ENCODE peak calls at places on chromosomes 16 and 17, in six cellular contexts. Z, R, N, M, C and I are unnamed samples.

GRCh38 chr17:16997514-16998429 is 25.9 kb upstream of the TNFRSF13B start:
- DNase-seq in Z (peak), R (no peak), N (peak), M (no peak), C (no peak), I (no peak)

GRCh38 chr17:39357488-39357887 is 43.9 kb downstream of the FBXL20 start:
- DNase-seq in Z (no peak), R (no peak), N (peak), M (no peak), C (no peak), I (no peak)

GRCh38 chr17:13885953-13886889 is 183.1 kb upstream of the COX10 start:
- DNase-seq in Z (no peak), R (no peak), N (no peak), M (no peak), C (no peak), I (no peak)

GRCh38 chr17:6558932-6559752 is 2.8 kb upstream of the PITPNM3 start:
- DNase-seq in Z (no peak), R (no peak), N (no peak), M (no peak), C (no peak), I (no peak)

GRCh38 chr16:85416267-85417109 is 196.6 kb upstream of the GSE1 start:
- DNase-seq in Z (peak), R (peak), N (peak), M (peak), C (peak), I (no peak)

GRCh38 chr16:22314661-22315626 is 17.7 kb downstream of the POLR3E start:
- DNase-seq in Z (no peak), R (no peak), N (no peak), M (no peak), C (no peak), I (no peak)

GRCh38 chr17:56173026-56173425 is 19.8 kb downstream of the ANKFN1 start:
- DNase-seq in Z (no peak), R (no peak), N (no peak), M (no peak), C (no peak), I (no peak)

GRCh38 chr17:5832886-5833285 is 237.3 kb upstream of the WSCD1 start:
- DNase-seq in Z (no peak), R (peak), N (no peak), M (peak), C (no peak), I (peak)

GRCh38 chr16:2904100-2904921 is 7.4 kb upstream of the FLYWCH1 start:
- DNase-seq in Z (peak), R (peak), N (peak), M (peak), C (peak), I (peak)

GRCh38 chr17:43367588-43368242 is 31.1 kb upstream of the ARL4D start:
- DNase-seq in Z (no peak), R (peak), N (peak), M (peak), C (peak), I (peak)

GRCh38 chr16:78780808-78781207 is 681.4 kb downstream of the WWOX start:
- DNase-seq in Z (no peak), R (no peak), N (no peak), M (no peak), C (no peak), I (no peak)

GRCh38 chr16:49484454-49484853 is 110.8 kb downstream of the C16orf78 start:
- DNase-seq in Z (no peak), R (no peak), N (no peak), M (peak), C (peak), I (no peak)

GRCh38 chr16:56190903-56191806 is at the start of gene GNAO1:
- DNase-seq in Z (no peak), R (peak), N (peak), M (peak), C (peak), I (peak)

GRCh38 chr16:89167425-89167941 is 4.1 kb upstream of the CDH15 start:
- DNase-seq in Z (peak), R (peak), N (peak), M (peak), C (peak), I (peak)

GRCh38 chr17:59423137-59423703 is 91.8 kb downstream of the YPEL2 start:
- DNase-seq in Z (no peak), R (no peak), N (peak), M (no peak), C (peak), I (no peak)

GRCh38 chr16:10001258-10001785 is 180.9 kb downstream of the GRIN2A start:
- DNase-seq in Z (no peak), R (no peak), N (no peak), M (no peak), C (no peak), I (no peak)

GRCh38 chr16:85946680-85947510 is 47.9 kb downstream of the IRF8 start:
- DNase-seq in Z (no peak), R (no peak), N (no peak), M (no peak), C (no peak), I (no peak)

GRCh38 chr16:64089697-64090096 is 1032.2 kb downstream of the CDH11 start:
- DNase-seq in Z (no peak), R (peak), N (no peak), M (peak), C (no peak), I (no peak)

GRCh38 chr17:75639327-75639726 is 6.1 kb downstream of the SMIM5 start:
- DNase-seq in Z (no peak), R (no peak), N (no peak), M (no peak), C (no peak), I (no peak)